ENCODE peak calls at places on chromosomes 4 and X, in seven cellular contexts. E, G, V, Q, Y, C and H are unnamed samples.
A peak's percentile ranks its signal among the peaks of the same experiment; 100 is the strongest.

GRCh38 chr4:157664726-157665125 is 444.2 kb downstream of the GRIA2 start:
- DNase-seq in Y (no peak), C (peak; percentile 6), E (peak; percentile 12), G (no peak), Q (no peak), V (no peak), H (no peak)

GRCh38 chr4:20496078-20496477 is 204.2 kb upstream of the PACRGL start:
- DNase-seq in V (no peak), E (peak; percentile 5), C (no peak), Y (no peak), Q (no peak), G (no peak), H (no peak)

GRCh38 chr4:23789765-23790164 is 100.1 kb downstream of the PPARGC1A start:
- DNase-seq in Y (no peak), G (peak; percentile 53), C (no peak), Q (peak; percentile 53), V (peak; percentile 45), E (peak; percentile 79), H (no peak)

GRCh38 chr4:39754309-39754708 is 56.4 kb downstream of the UBE2K start:
- DNase-seq in V (no peak), G (no peak), Q (no peak), E (no peak), Y (no peak), C (no peak), H (no peak)

GRCh38 chr4:175884048-175884447 is 72.0 kb upstream of the GPM6A start:
- DNase-seq in V (no peak), E (no peak), C (no peak), Q (no peak), Y (no peak), G (no peak), H (no peak)

GRCh38 chr4:147355849-147356248 is 125.0 kb upstream of the EDNRA start:
- DNase-seq in E (peak; percentile 97), Q (no peak), G (no peak), V (no peak), C (no peak), Y (no peak), H (no peak)

GRCh38 chrX:46279925-46280313 is 265.3 kb downstream of the ZNF674 start:
- DNase-seq in Y (no peak), V (no peak), E (peak; percentile 28), C (no peak), Q (no peak), G (no peak), H (no peak)

GRCh38 chr4:186946682-186947294 is 223.1 kb upstream of the FAT1 start:
- DNase-seq in E (peak; percentile 34), Y (no peak), G (peak; percentile 80), Q (no peak), V (no peak), C (peak; percentile 79), H (no peak)

GRCh38 chr4:37889849-37890500 is 909 bp upstream of the TBC1D1 start:
- DNase-seq in V (no peak), E (peak; percentile 1), C (no peak), Q (peak; percentile 74), Y (peak; percentile 66), G (no peak), H (no peak)

GRCh38 chr4:26022346-26022891 is 108.4 kb downstream of the SMIM20 start:
- DNase-seq in C (no peak), Y (no peak), G (peak; percentile 58), E (peak; percentile 80), Q (no peak), V (no peak), H (no peak)

GRCh38 chrX:97326456-97326855 is 442.7 kb downstream of the RPA4 start:
- DNase-seq in Q (no peak), C (no peak), G (no peak), Y (no peak), E (peak; percentile 19), V (no peak), H (no peak)

GRCh38 chrX:154596290-154596929 is 11.5 kb downstream of the CTAG1A start:
- DNase-seq in E (peak; percentile 16), C (no peak), G (peak; percentile 55), Y (no peak), Q (peak; percentile 3), V (no peak), H (no peak)

GRCh38 chr4:26298198-26298950 is 22.4 kb upstream of the RBPJ start:
- DNase-seq in Y (no peak), Q (no peak), V (no peak), G (no peak), C (no peak), E (peak; percentile 83), H (no peak)

GRCh38 chrX:8845060-8845459 is 43.9 kb upstream of the FAM9A start:
- DNase-seq in V (no peak), C (no peak), G (no peak), Q (no peak), Y (no peak), E (peak; percentile 80), H (no peak)

GRCh38 chrX:17046478-17047097 is 100.1 kb downstream of the REPS2 start:
- DNase-seq in Y (no peak), V (peak; percentile 77), G (peak; percentile 75), Q (peak; percentile 76), E (peak; percentile 67), C (peak; percentile 44), H (peak; percentile 29)

GRCh38 chr4:114386637-114387233 is 211.9 kb upstream of the UGT8 start:
- DNase-seq in Y (no peak), V (peak; percentile 21), E (peak; percentile 60), G (no peak), Q (no peak), C (peak; percentile 38), H (no peak)

GRCh38 chr4:168981460-168981859 is 28.6 kb downstream of the CBR4 start:
- DNase-seq in Y (no peak), Q (no peak), G (no peak), V (no peak), E (peak; percentile 60), C (no peak), H (no peak)

GRCh38 chrX:20144491-20144890 is 2.9 kb upstream of the EIF1AX start:
- DNase-seq in Y (no peak), E (peak; percentile 82), C (no peak), G (no peak), V (no peak), Q (no peak), H (no peak)

GRCh38 chrX:85084770-85085393 is 81.2 kb downstream of the APOOL start:
- DNase-seq in Q (no peak), Y (no peak), C (peak; percentile 1), E (peak; percentile 49), G (peak; percentile 25), V (peak; percentile 10), H (no peak)

GRCh38 chr4:21134994-21135393 is 434.7 kb downstream of the PACRGL start:
- DNase-seq in V (no peak), Y (no peak), C (no peak), E (no peak), Q (no peak), G (no peak), H (no peak)

DNA sequence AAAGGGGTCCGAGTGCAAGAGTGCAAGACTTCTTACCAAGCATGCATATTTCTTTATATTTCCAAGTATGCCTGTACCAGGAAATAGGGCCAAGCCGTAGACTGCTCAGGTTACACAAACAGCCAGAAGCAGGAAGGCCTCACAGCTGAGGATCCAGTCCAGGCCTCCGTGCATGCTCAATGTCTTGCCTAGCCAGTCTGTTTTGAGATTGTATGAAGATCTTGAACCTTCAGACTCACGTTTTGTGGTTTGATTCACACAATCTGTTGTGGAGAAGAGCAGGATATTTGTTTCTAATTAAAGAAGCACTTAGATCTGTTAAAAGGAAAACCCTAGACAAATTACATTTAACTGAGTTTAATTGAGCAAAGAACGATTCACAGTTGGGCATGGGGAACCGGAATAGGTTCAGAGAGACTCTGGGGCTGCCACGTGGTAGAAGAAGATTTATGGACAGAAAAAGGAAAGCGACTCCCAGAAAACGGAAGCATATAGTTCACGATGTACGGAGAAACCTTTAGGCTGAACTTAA is 1.2 kb downstream of the MGST2 start:
- DNase-seq in V (peak; percentile 26), C (no peak), Y (no peak), E (peak; percentile 76), G (peak; percentile 76), Q (peak; percentile 52), H (peak; percentile 74)
- TF ChIP-seq POLR2A in V (no peak), C (no peak), Y (no peak), E (no peak), G (peak; percentile 31), Q (no peak), H (no peak)

GRCh38 chr4:1027916-1028240 is 16.5 kb downstream of the FGFRL1 start:
- DNase-seq in Q (no peak), G (no peak), C (no peak), Y (no peak), V (no peak), E (no peak), H (no peak)
- TF ChIP-seq POLR2A in Q (no peak), G (no peak), C (no peak), Y (no peak), V (no peak), E (no peak), H (no peak)

GRCh38 chr4:48779998-48780866 is at the start of gene FRYL:
- DNase-seq in G (peak; percentile 99), C (peak; percentile 99), Y (peak; percentile 99), Q (peak; percentile 99), E (peak; percentile 99), V (peak; percentile 99), H (peak; percentile 100)
- TF ChIP-seq POLR2A in G (peak; percentile 85), C (peak; percentile 75), Y (no peak), Q (peak; percentile 41), E (peak; percentile 79), V (peak; percentile 79), H (peak; percentile 80)

GRCh38 chrX:71095033-71095432 is 618 bp upstream of the FOXO4 start:
- DNase-seq in E (no peak), C (no peak), V (no peak), Y (no peak), G (no peak), Q (no peak), H (no peak)

GRCh38 chrX:71096702-71097032 is 1.0 kb downstream of the FOXO4 start:
- DNase-seq in G (no peak), C (no peak), Y (peak; percentile 49), Q (no peak), V (no peak), E (no peak), H (no peak)

GRCh38 chrX:71098302-71098701 is 2.7 kb downstream of the FOXO4 start:
- DNase-seq in E (peak; percentile 23), Y (peak; percentile 57), G (peak; percentile 55), V (peak; percentile 61), Q (peak; percentile 73), C (peak; percentile 15), H (no peak)

GRCh38 chrX:71095555-71095970 is at the start of gene FOXO4:
- DNase-seq in G (peak; percentile 93), Q (peak; percentile 93), Y (peak; percentile 94), E (peak; percentile 80), C (peak; percentile 61), V (peak; percentile 83), H (peak; percentile 86)

DNA sequence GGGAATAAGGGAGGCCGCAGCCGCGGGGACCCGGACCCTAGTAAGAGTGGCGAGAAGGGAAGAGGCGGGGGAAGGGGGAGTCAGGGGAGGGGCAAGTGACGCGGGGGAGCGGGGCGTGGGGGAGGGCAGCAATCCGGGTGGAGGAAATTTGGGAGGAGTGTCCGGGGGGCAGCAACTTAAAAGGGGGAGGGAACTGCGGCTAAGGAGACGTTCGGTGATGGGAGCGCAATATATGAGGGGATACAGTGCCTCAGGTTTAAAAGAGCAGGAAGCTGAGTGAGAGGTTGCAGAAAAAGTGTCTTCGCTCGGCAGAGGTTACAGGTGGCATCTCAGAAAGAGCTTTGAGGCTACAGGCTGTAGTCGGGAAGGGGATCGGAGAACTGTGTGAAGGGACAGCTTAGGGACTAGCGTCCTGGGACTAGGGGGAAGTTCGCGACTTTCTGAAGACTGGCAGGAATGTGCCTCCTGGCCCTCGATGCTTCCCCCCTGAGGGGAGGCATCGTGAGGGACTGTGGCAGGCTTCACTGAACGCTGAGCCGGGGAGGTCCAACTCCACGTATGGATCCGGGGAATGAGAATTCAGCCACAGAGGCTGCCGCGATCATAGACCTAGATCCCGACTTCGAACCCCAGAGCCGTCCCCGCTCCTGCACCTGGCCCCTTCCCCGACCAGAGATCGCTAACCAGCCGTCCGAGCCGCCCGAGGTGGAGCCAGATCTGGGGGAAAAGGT is 485 bp downstream of the FOXO4 start:
- DNase-seq in Y (no peak), Q (no peak), E (peak; percentile 30), G (no peak), C (peak; percentile 21), V (peak; percentile 53), H (peak; percentile 50)
- TF ChIP-seq POLR2A in Y (no peak), Q (peak; percentile 24), E (no peak), G (no peak), C (no peak), V (peak; percentile 47), H (peak; percentile 40)